ENCODE peak calls at places on chromosomes 13 and 19, in six cellular contexts. O is neuronal stem cell; R is osteoblast; Y is Caco-2; Z is GM23248; E is naive thymus-derived CD4-positive, alpha-beta T cell. L is an unnamed sample.

GRCh38 chr13:95276119-95276505 is 25.1 kb downstream of the ABCC4 start:
- DNase-seq in Z (no peak), E (no peak), O (no peak), Y (no peak), R (no peak), L (no peak)

GRCh38 chr19:8111376-8111775 is 38.0 kb downstream of the FBN3 start:
- DNase-seq in R (peak; percentile 62), E (no peak), Z (no peak), Y (no peak), O (no peak), L (no peak)

GRCh38 chr13:46339035-46339666 is 47.9 kb downstream of the RUBCNL start:
- DNase-seq in E (no peak), Y (no peak), R (peak; percentile 90), Z (peak; percentile 68), O (no peak), L (no peak)

GRCh38 chr13:106498158-106498557 is 37.3 kb downstream of the EFNB2 start:
- DNase-seq in Z (no peak), R (no peak), Y (no peak), O (no peak), E (no peak), L (no peak)

GRCh38 chr19:42487025-42487797 is 41.1 kb downstream of the CEACAM1 start:
- DNase-seq in E (no peak), R (no peak), Z (peak; percentile 4), Y (peak; percentile 47), O (no peak), L (no peak)

GRCh38 chr13:44972956-44973581 is 16.2 kb downstream of the NUFIP1 start:
- DNase-seq in E (no peak), O (no peak), Z (peak; percentile 74), Y (peak; percentile 15), R (no peak), L (no peak)

GRCh38 chr19:10894911-10895213 is 23.5 kb downstream of the CARM1 start:
- DNase-seq in Y (no peak), E (no peak), Z (no peak), R (no peak), O (no peak), L (no peak)

GRCh38 chr13:73133536-73133935 is 74.7 kb downstream of the KLF5 start:
- DNase-seq in Y (no peak), R (no peak), O (no peak), Z (peak; percentile 34), E (no peak), L (no peak)

GRCh38 chr13:44803390-44803789 is 185.9 kb downstream of the NUFIP1 start:
- DNase-seq in Y (no peak), E (no peak), R (no peak), O (no peak), Z (no peak), L (no peak)

DNA sequence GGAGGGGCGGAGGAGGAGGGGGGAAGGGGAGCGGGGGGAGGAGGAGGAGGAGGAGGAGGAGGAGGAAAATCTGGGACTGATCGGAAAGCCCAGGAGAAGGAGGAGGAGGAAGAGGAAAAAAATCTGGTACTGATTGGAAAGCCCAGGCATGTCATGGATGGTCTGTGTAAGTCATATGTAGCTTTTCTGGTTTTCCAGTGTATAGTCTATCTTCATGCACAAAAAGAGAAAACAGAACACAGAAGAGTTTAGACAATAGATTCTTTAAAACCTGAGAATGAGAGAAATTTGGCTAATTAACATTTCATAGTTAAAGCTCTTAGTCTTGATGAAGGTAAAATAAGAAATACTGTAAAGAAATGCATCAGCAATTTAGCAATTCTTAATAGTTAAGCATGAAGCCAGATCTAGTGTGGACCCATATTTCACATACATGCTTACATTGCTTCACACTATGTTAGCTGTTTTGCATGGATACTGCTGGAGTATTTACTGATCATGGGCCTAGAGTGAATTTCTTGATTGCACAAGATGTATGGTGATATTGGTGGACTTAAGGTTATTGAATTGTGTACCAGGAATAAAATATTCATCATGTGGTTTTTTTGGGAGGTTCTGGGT is 41.5 kb downstream of the SUCLA2 start:
- DNase-seq in R (no peak), Y (no peak), E (no peak), O (no peak), Z (no peak), L (no peak)
- H3K9me3 ChIP-seq in R (no peaks in the 10 kb centered on the region), Y (peaks cover 58% of the 10 kb centered on the region), E (no peaks in the 10 kb centered on the region), O (peaks cover 16% of the 10 kb centered on the region), Z (no peaks in the 10 kb centered on the region), L (peaks cover 8% of the 10 kb centered on the region)

GRCh38 chr13:20495087-20496023 is 30.3 kb downstream of the CRYL1 start:
- DNase-seq in E (peak; percentile 41), R (peak; percentile 94), Z (peak; percentile 69), O (peak; percentile 51), Y (peak; percentile 68), L (peak; percentile 75)
- H3K4me3 ChIP-seq in E (no peak overlapping the region), R (peak overlapping the region; percentile 47), Z (peak overlapping the region; percentile 63), O (no peak overlapping the region), Y (no peak overlapping the region), L (no peak overlapping the region)

GRCh38 chr19:17946965-17947784 is 14.4 kb downstream of the CCDC124 start:
- DNase-seq in E (no peak), Y (peak; percentile 28), Z (no peak), O (no peak), R (peak; percentile 88), L (no peak)

GRCh38 chr19:17949956-17950309 is 17.0 kb upstream of the KCNN1 start:
- DNase-seq in Z (no peak), Y (no peak), R (no peak), E (no peak), O (no peak), L (no peak)

GRCh38 chr19:17948474-17948966 is 15.7 kb downstream of the CCDC124 start:
- DNase-seq in E (no peak), Y (no peak), R (no peak), O (no peak), Z (peak; percentile 20), L (no peak)

GRCh38 chr19:17948967-17949930 is 16.4 kb downstream of the CCDC124 start:
- DNase-seq in Z (no peak), Y (no peak), R (peak; percentile 74), E (peak; percentile 42), O (no peak), L (no peak)

DNA sequence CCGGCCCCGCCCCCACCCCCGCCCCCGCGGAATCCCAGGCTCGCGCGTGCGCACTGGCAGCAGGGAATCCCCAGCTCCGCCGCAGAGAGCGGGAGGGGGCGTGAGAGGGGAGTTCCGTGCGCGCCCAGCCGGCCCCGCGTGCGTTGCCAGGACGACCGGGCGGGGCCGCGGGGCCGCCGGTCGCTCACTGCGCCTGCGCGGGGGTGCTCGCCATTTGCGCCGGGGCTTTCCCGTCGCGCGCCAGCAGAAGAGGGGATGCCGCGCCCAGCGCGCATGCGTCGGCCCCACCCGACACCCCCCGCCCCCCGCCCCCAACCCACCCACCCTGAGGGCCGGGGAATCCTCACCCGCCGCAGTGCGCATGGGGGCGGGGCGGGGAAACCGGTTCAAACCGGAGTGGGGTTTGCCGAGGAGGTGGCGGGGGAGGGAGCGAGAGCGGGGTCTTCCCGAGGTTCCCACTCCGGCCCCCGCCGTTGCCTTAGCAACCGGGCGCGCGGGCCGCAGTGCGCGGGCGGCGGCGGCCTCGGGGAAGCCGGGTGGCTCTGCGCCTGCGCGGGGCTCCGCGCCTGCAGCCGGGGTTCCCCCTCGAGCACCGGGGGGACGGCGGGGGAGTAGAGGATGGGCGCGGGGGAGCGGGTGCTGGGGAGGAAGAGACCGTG is 15.1 kb downstream of the CCDC124 start:
- DNase-seq in E (peak; percentile 99), R (peak; percentile 100), Z (peak; percentile 98), Y (peak; percentile 96), O (peak; percentile 97), L (peak; percentile 96)
- H3K4me1 ChIP-seq in E (peaks cover 37% of the 10 kb centered on the region), R (peaks cover 12% of the 10 kb centered on the region), Z (peaks cover 3% of the 10 kb centered on the region), Y (peaks cover 17% of the 10 kb centered on the region), O (peaks cover 43% of the 10 kb centered on the region), L (peaks cover 52% of the 10 kb centered on the region)

DNA sequence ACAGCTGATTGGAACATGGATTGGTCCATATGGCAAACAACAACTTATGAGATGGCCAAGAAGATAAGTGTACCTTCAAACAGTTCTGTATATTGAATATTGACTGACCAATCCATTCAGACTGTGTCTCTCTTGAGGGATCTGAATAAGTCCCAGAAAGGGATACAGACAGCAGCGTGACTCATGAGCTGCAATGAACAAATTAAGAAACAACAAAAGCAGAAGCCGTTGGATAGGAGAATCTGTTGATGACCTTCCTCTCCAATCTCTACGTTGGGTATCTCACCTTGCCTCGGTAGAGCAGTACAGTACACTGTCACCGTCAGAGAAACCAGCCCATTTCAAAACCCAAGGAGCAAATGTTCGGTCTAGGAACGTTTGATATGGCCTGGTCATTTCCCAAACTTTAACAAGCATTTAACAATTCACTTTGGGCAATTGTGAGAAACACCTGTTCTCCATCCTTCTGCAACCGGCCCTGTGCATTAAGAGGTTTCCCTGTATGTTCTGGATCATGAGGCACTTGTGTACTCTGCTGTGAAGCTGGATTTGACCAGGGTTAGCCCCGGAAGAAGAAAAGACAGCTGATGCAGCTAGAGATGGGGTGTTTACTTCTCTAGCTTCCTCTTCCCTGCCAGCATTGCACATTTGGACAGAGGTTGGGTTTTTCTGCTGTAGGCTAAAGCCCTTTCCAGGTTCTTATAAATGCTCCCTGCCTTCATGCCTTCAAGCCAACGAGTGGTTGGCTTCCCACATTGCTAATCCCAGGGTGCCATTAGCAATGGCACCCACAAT is 21.1 kb downstream of the MBD3L2B start:
- DNase-seq in R (no peak), O (no peak), Y (no peak), Z (no peak), E (no peak), L (no peak)
- H3K9me3 ChIP-seq in R (no peaks in the 10 kb centered on the region), O (peaks cover 25% of the 10 kb centered on the region), Y (no peaks in the 10 kb centered on the region), Z (no peaks in the 10 kb centered on the region), E (no peaks in the 10 kb centered on the region), L (no peaks in the 10 kb centered on the region)

GRCh38 chr13:50129923-50130685 is 114.9 kb downstream of the KCNRG start:
- DNase-seq in Y (peak; percentile 60), Z (peak; percentile 78), O (peak; percentile 57), E (peak; percentile 38), R (peak; percentile 95), L (peak; percentile 32)
- H3K4me3 ChIP-seq in Y (peak overlapping the region; percentile 40), Z (peak overlapping the region; percentile 68), O (peak overlapping the region; percentile 50), E (peak overlapping the region; percentile 46), R (peak overlapping the region; percentile 84), L (no peak overlapping the region)

L was measured in CD8-positive, alpha-beta T cell.